ENCODE peak calls at places on chromosomes 7 and 10, in seven cellular contexts. O is GM23338, Y is upper lobe of left lung, J is endothelial cell of umbilical vein, D is spleen, K is HCT116, P is transverse colon. H is an unnamed sample.
A peak's percentile ranks its signal among the peaks of the same experiment; 100 is the strongest.

GRCh38 chr7:83326223-83326622 is 163.5 kb upstream of the PCLO start:
- DNase-seq in O (no peak), Y (no peak), J (no peak), D (no peak), K (no peak), P (no peak), H (no peak)

GRCh38 chr7:140671966-140672365 is 779 bp upstream of the ADCK2 start:
- DNase-seq in O (peak; percentile 53), Y (no peak), J (no peak), D (peak; percentile 76), K (no peak), P (no peak), H (no peak)

GRCh38 chr7:66118603-66119002 is 4.0 kb downstream of the CRCP start:
- DNase-seq in O (no peak), Y (no peak), J (no peak), D (no peak), K (no peak), P (no peak), H (no peak)

GRCh38 chr10:12812541-12812940 is 189.0 kb downstream of the CCDC3 start:
- DNase-seq in O (peak; percentile 14), Y (no peak), J (no peak), D (peak; percentile 30), K (no peak), P (no peak), H (no peak)

GRCh38 chr10:88316292-88316861 is 266.7 kb downstream of the RNLS start:
- DNase-seq in O (no peak), Y (no peak), J (no peak), D (no peak), K (no peak), P (no peak), H (no peak)

GRCh38 chr7:44163591-44163990 is 22.5 kb upstream of the MYL7 start:
- DNase-seq in O (no peak), Y (no peak), J (no peak), D (no peak), K (no peak), P (no peak), H (no peak)

GRCh38 chr7:15757041-15757995 is 70.8 kb upstream of the MEOX2 start:
- DNase-seq in O (no peak), Y (no peak), J (peak; percentile 32), D (no peak), K (no peak), P (no peak), H (no peak)

GRCh38 chr10:3877092-3878000 is 92.3 kb upstream of the KLF6 start:
- DNase-seq in O (no peak), Y (no peak), J (peak; percentile 43), D (no peak), K (no peak), P (no peak), H (no peak)

GRCh38 chr7:100465299-100465698 is 1.2 kb upstream of the SPACDR start:
- DNase-seq in O (no peak), Y (no peak), J (no peak), D (no peak), K (no peak), P (no peak), H (no peak)

GRCh38 chr10:23344251-23344841 is at the start of gene C10orf67:
- DNase-seq in O (peak; percentile 80), Y (peak; percentile 26), J (no peak), D (peak; percentile 78), K (no peak), P (peak; percentile 31), H (no peak)

GRCh38 chr7:139680676-139681462 is 96.9 kb downstream of the HIPK2 start:
- DNase-seq in O (no peak), Y (peak; percentile 88), J (peak; percentile 91), D (peak; percentile 85), K (peak; percentile 92), P (no peak), H (peak; percentile 75)

GRCh38 chr10:132001238-132001977 is 19.7 kb upstream of the BNIP3 start:
- DNase-seq in O (peak; percentile 83), Y (peak; percentile 83), J (no peak), D (no peak), K (no peak), P (no peak), H (no peak)

GRCh38 chr10:130179640-130180039 is 43.4 kb downstream of the GLRX3 start:
- DNase-seq in O (peak; percentile 90), Y (no peak), J (peak; percentile 82), D (no peak), K (peak; percentile 24), P (no peak), H (no peak)

GRCh38 chr7:157502701-157503111 is 165.9 kb downstream of the DNAJB6 start:
- DNase-seq in O (no peak), Y (peak; percentile 51), J (peak; percentile 86), D (peak; percentile 88), K (no peak), P (peak; percentile 20), H (peak; percentile 28)

GRCh38 chr10:3969876-3970666 is 185.1 kb upstream of the KLF6 start:
- DNase-seq in O (no peak), Y (no peak), J (no peak), D (no peak), K (no peak), P (peak; percentile 68), H (no peak)

GRCh38 chr7:11758627-11759111 is 73.3 kb downstream of the THSD7A start:
- DNase-seq in O (no peak), Y (no peak), J (peak; percentile 35), D (no peak), K (no peak), P (no peak), H (no peak)

GRCh38 chr7:151860771-151861170 is 16.1 kb downstream of the PRKAG2 start:
- DNase-seq in O (no peak), Y (no peak), J (no peak), D (no peak), K (no peak), P (no peak), H (no peak)

GRCh38 chr10:8224591-8224990 is 170.1 kb downstream of the GATA3 start:
- DNase-seq in O (no peak), Y (no peak), J (no peak), D (no peak), K (no peak), P (no peak), H (no peak)

GRCh38 chr10:32153931-32154330 is 97.7 kb upstream of the KIF5B start:
- DNase-seq in O (no peak), Y (peak; percentile 35), J (no peak), D (no peak), K (no peak), P (no peak), H (no peak)

GRCh38 chr7:155991470-155991869 is 179.2 kb upstream of the SHH start:
- DNase-seq in O (no peak), Y (peak; percentile 14), J (no peak), D (no peak), K (no peak), P (no peak), H (no peak)

GRCh38 chr7:99459087-99459486 is 6.9 kb downstream of the ATP5MF start:
- DNase-seq in O (peak; percentile 82), Y (no peak), J (peak; percentile 17), D (no peak), K (no peak), P (no peak), H (no peak)

GRCh38 chr7:115346685-115347084 is 424.8 kb downstream of the MDFIC start:
- DNase-seq in O (no peak), Y (no peak), J (no peak), D (no peak), K (no peak), P (no peak), H (no peak)

GRCh38 chr7:29946428-29947186 is 43.0 kb downstream of the SCRN1 start:
- DNase-seq in O (peak; percentile 71), Y (peak; percentile 59), J (peak; percentile 40), D (no peak), K (peak; percentile 42), P (peak; percentile 15), H (peak; percentile 60)

GRCh38 chr7:31924228-31924627 is 146.0 kb downstream of the PDE1C start:
- DNase-seq in O (no peak), Y (no peak), J (no peak), D (no peak), K (no peak), P (no peak), H (no peak)

GRCh38 chr10:76631054-76631453 is 1006.6 kb downstream of the KCNMA1 start:
- DNase-seq in O (no peak), Y (no peak), J (no peak), D (no peak), K (no peak), P (no peak), H (no peak)

GRCh38 chr7:124459101-124460052 is 306.2 kb downstream of the GPR37 start:
- DNase-seq in O (no peak), Y (no peak), J (no peak), D (no peak), K (no peak), P (no peak), H (no peak)

GRCh38 chr7:75808106-75808505 is 5.5 kb downstream of the CCL24 start:
- DNase-seq in O (no peak), Y (no peak), J (no peak), D (no peak), K (no peak), P (no peak), H (no peak)

DNA sequence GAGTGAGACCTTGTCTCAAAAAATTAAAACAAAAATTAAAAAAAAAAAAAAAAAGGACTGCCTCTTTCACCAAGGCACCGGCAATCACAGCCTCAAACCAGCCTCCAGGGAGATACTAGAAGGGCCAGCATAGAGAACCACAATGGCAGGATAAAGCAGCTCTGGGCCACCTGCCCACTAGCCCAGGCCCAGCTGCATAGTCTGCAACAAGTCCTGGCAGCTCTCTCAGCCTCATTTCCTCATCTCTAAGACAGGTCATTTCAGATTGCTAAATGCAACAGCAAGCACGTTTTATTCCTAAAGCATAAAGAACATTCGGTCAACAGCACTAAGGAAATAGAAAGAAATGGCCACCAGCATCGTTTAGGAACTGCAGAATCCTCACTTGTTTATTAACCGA is 28.8 kb downstream of the XPNPEP1 start:
- DNase-seq in O (no peak), Y (no peak), J (peak; percentile 80), D (no peak), K (no peak), P (peak; percentile 32), H (peak; percentile 61)
- TF ChIP-seq POLR2AphosphoS5 in O (no peak), Y (no peak), J (no peak), D (no peak), K (no peak), P (peak; percentile 17), H (peak; percentile 16)

DNA sequence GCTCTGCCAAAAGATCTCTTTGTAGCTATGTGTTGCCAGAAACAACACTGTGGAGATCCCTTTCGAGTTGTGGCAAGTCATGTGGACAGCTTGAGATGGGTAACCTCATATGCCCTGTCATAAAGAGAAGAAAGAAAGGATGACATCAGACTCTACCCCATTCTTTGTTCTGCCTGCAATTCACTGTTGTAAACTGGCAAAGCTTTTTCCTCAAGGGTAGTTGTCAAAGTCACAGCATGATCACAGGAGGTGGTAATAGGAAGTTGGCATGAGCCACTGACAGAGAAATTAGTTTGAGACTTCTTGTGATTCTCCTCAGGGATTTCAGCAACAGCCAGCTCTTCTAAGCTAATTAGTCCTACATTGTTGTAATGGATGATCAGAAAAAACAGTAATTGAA is 19.4 kb upstream of the MINDY3 start:
- DNase-seq in O (peak; percentile 6), Y (no peak), J (peak; percentile 5), D (no peak), K (no peak), P (no peak), H (no peak)
- TF ChIP-seq POLR2AphosphoS5 in O (no peak), Y (no peak), J (no peak), D (no peak), K (no peak), P (no peak), H (no peak)

GRCh38 chr7:128777156-128778123 is 1.8 kb upstream of the OPN1SW start:
- DNase-seq in O (no peak), Y (no peak), J (peak; percentile 58), D (no peak), K (no peak), P (no peak), H (no peak)
- TF ChIP-seq POLR2AphosphoS5 in O (no peak), Y (no peak), J (no peak), D (no peak), K (no peak), P (no peak), H (no peak)

GRCh38 chr7:43077285-43077684 is 35.2 kb upstream of the HECW1 start:
- DNase-seq in O (peak; percentile 19), Y (no peak), J (no peak), D (no peak), K (no peak), P (no peak), H (no peak)
- TF ChIP-seq POLR2AphosphoS5 in O (no peak), Y (no peak), J (no peak), D (no peak), K (no peak), P (no peak), H (no peak)

H was measured in stomach.